ENCODE peak calls at places on chromosomes 1 and 21, in seven cellular contexts. F, W, B, J, D, G and P are unnamed samples.

GRCh38 chr1:54413295-54413694 is 7.1 kb upstream of the SSBP3 start:
- DNase-seq in W (no peak), J (no peak), B (no peak), F (peak), G (no peak), D (no peak), P (no peak)

GRCh38 chr21:14880922-14881321 is 183.9 kb downstream of the NRIP1 start:
- DNase-seq in W (no peak), B (no peak), F (peak), G (no peak), D (no peak), J (no peak), P (no peak)

GRCh38 chr1:105872761-105873286 is 1183.7 kb upstream of the PRMT6 start:
- DNase-seq in B (no peak), D (no peak), J (no peak), F (no peak), G (no peak), W (no peak), P (no peak)

GRCh38 chr1:99811747-99812146 is 38.4 kb upstream of the AGL start:
- DNase-seq in B (no peak), F (no peak), G (no peak), W (no peak), D (no peak), J (no peak), P (no peak)

GRCh38 chr1:51926171-51926812 is 47.8 kb upstream of the NRDC start:
- DNase-seq in D (no peak), W (no peak), F (peak), J (no peak), B (no peak), G (peak), P (no peak)

GRCh38 chr1:73914994-73915393 is 283.0 kb downstream of the LRRIQ3 start:
- DNase-seq in G (no peak), B (no peak), F (no peak), W (no peak), J (no peak), D (no peak), P (no peak)

GRCh38 chr1:222596696-222597095 is 7.0 kb upstream of the TAF1A start:
- DNase-seq in B (no peak), G (no peak), D (no peak), W (no peak), F (no peak), J (no peak), P (no peak)

GRCh38 chr1:1539310-1540014 is 962 bp downstream of the TMEM240 start:
- DNase-seq in W (no peak), B (no peak), F (peak), J (no peak), D (no peak), G (no peak), P (no peak)

GRCh38 chr1:91011726-91012125 is 10.1 kb downstream of the ZNF644 start:
- DNase-seq in W (no peak), G (no peak), J (no peak), B (no peak), F (peak), D (no peak), P (no peak)

GRCh38 chr1:37098196-37098595 is 63.9 kb upstream of the GRIK3 start:
- DNase-seq in J (no peak), G (no peak), B (no peak), F (no peak), D (no peak), W (no peak), P (no peak)

GRCh38 chr1:153919879-153920852 is 2.6 kb downstream of the GATAD2B start:
- DNase-seq in F (peak), W (no peak), D (peak), G (peak), J (no peak), B (no peak), P (peak)

GRCh38 chr1:159229486-159229885 is 24.8 kb downstream of the ACKR1 start:
- DNase-seq in B (no peak), D (no peak), F (no peak), G (no peak), J (no peak), W (no peak), P (no peak)

GRCh38 chr1:68449901-68450300 is at the start of gene RPE65:
- DNase-seq in F (no peak), B (no peak), W (no peak), J (no peak), G (no peak), D (no peak), P (no peak)

GRCh38 chr1:94039514-94039870 is 81.5 kb downstream of the ABCA4 start:
- DNase-seq in W (peak), F (peak), D (peak), J (peak), G (peak), B (no peak), P (no peak)

GRCh38 chr1:78840447-78841251 is 165.9 kb downstream of the ADGRL4 start:
- DNase-seq in D (no peak), B (no peak), J (no peak), W (peak), F (peak), G (no peak), P (no peak)

GRCh38 chr1:246784621-246785535 is 60.7 kb downstream of the SCCPDH start:
- DNase-seq in F (peak), D (no peak), J (peak), W (no peak), B (no peak), G (no peak), P (peak)

GRCh38 chr1:64745181-64745985 is 508 bp downstream of the RAVER2 start:
- DNase-seq in W (peak), B (no peak), J (peak), F (no peak), G (peak), D (no peak), P (peak)

GRCh38 chr21:44521301-44521927 is 18.6 kb downstream of the KRTAP10-1 start:
- DNase-seq in G (no peak), F (no peak), B (no peak), D (no peak), J (no peak), W (no peak), P (no peak)

GRCh38 chr1:72105201-72105600 is 177.1 kb downstream of the NEGR1 start:
- DNase-seq in G (no peak), W (no peak), D (no peak), F (no peak), B (no peak), J (no peak), P (no peak)

GRCh38 chr1:168509875-168510594 is 33.8 kb downstream of the XCL2 start:
- DNase-seq in W (no peak), J (no peak), B (no peak), F (no peak), G (no peak), D (no peak), P (no peak)

GRCh38 chr1:18751425-18751824 is 108.0 kb downstream of the TAS1R2 start:
- DNase-seq in G (no peak), B (no peak), W (no peak), J (no peak), D (no peak), F (no peak), P (no peak)